ENCODE peak calls at places on chromosomes 6 and 20, in seven cellular contexts. One of them, this sample, is unnamed.

GRCh38 chr6:129098061-129098553 is 215.2 kb downstream of the LAMA2 start:
- DNase-seq in T follicular helper cell: no peak
- DNase-seq in cardiac fibroblast: no peak
- DNase-seq in stimulated activated CD4-positive, alpha-beta T cell treated with anti-CD3 and anti-CD28 coated beads, Interleukin-15, amount 100 ng/mL, for 24 hours: no peak
- DNase-seq in choroid plexus epithelial cell: no peak
- DNase-seq in T-helper 2 cell: no peak
- DNase-seq in Ammon's horn: no peak
- DNase-seq in this sample: no peak

GRCh38 chr6:13488896-13489237 is 1.5 kb upstream of the GFOD1 start:
- DNase-seq in choroid plexus epithelial cell: no peak
- DNase-seq in T follicular helper cell: no peak
- DNase-seq in Ammon's horn: no peak
- DNase-seq in stimulated activated CD4-positive, alpha-beta T cell treated with anti-CD3 and anti-CD28 coated beads, Interleukin-15, amount 100 ng/mL, for 24 hours: no peak
- DNase-seq in T-helper 2 cell: no peak
- DNase-seq in cardiac fibroblast: no peak
- DNase-seq in this sample: no peak

GRCh38 chr6:12164508-12164770 is 125.7 kb upstream of the EDN1 start:
- DNase-seq in T-helper 2 cell: no peak
- DNase-seq in cardiac fibroblast: peak; percentile 52
- DNase-seq in T follicular helper cell: no peak
- DNase-seq in choroid plexus epithelial cell: no peak
- DNase-seq in Ammon's horn: no peak
- DNase-seq in stimulated activated CD4-positive, alpha-beta T cell treated with anti-CD3 and anti-CD28 coated beads, Interleukin-15, amount 100 ng/mL, for 24 hours: no peak
- DNase-seq in this sample: no peak

GRCh38 chr20:37649017-37649416 is 44.8 kb upstream of the CTNNBL1 start:
- DNase-seq in Ammon's horn: no peak
- DNase-seq in cardiac fibroblast: peak; percentile 52
- DNase-seq in choroid plexus epithelial cell: no peak
- DNase-seq in T-helper 2 cell: no peak
- DNase-seq in stimulated activated CD4-positive, alpha-beta T cell treated with anti-CD3 and anti-CD28 coated beads, Interleukin-15, amount 100 ng/mL, for 24 hours: no peak
- DNase-seq in T follicular helper cell: no peak
- DNase-seq in this sample: peak; percentile 88

GRCh38 chr6:117307655-117308054 is 42.3 kb downstream of the VGLL2 start:
- DNase-seq in T follicular helper cell: no peak
- DNase-seq in choroid plexus epithelial cell: no peak
- DNase-seq in cardiac fibroblast: no peak
- DNase-seq in Ammon's horn: no peak
- DNase-seq in T-helper 2 cell: no peak
- DNase-seq in stimulated activated CD4-positive, alpha-beta T cell treated with anti-CD3 and anti-CD28 coated beads, Interleukin-15, amount 100 ng/mL, for 24 hours: no peak
- DNase-seq in this sample: no peak

GRCh38 chr20:64222273-64222672 is 33.3 kb upstream of the PCMTD2 start:
- DNase-seq in T-helper 2 cell: no peak
- DNase-seq in cardiac fibroblast: peak; percentile 45
- DNase-seq in stimulated activated CD4-positive, alpha-beta T cell treated with anti-CD3 and anti-CD28 coated beads, Interleukin-15, amount 100 ng/mL, for 24 hours: no peak
- DNase-seq in Ammon's horn: no peak
- DNase-seq in T follicular helper cell: no peak
- DNase-seq in choroid plexus epithelial cell: peak; percentile 55
- DNase-seq in this sample: no peak

GRCh38 chr6:56595490-56596122 is 47.1 kb downstream of the DST start:
- DNase-seq in Ammon's horn: peak; percentile 88
- DNase-seq in cardiac fibroblast: peak; percentile 42
- DNase-seq in T follicular helper cell: peak; percentile 7
- DNase-seq in stimulated activated CD4-positive, alpha-beta T cell treated with anti-CD3 and anti-CD28 coated beads, Interleukin-15, amount 100 ng/mL, for 24 hours: peak; percentile 69
- DNase-seq in choroid plexus epithelial cell: peak; percentile 58
- DNase-seq in T-helper 2 cell: no peak
- DNase-seq in this sample: peak; percentile 56

GRCh38 chr6:18207438-18207837 is 52.2 kb downstream of the KDM1B start:
- DNase-seq in T-helper 2 cell: no peak
- DNase-seq in T follicular helper cell: no peak
- DNase-seq in stimulated activated CD4-positive, alpha-beta T cell treated with anti-CD3 and anti-CD28 coated beads, Interleukin-15, amount 100 ng/mL, for 24 hours: no peak
- DNase-seq in choroid plexus epithelial cell: no peak
- DNase-seq in Ammon's horn: peak; percentile 63
- DNase-seq in cardiac fibroblast: no peak
- DNase-seq in this sample: no peak

GRCh38 chr20:8361779-8362178 is 229.7 kb downstream of the PLCB1 start:
- DNase-seq in cardiac fibroblast: no peak
- DNase-seq in T-helper 2 cell: no peak
- DNase-seq in choroid plexus epithelial cell: no peak
- DNase-seq in Ammon's horn: no peak
- DNase-seq in T follicular helper cell: no peak
- DNase-seq in stimulated activated CD4-positive, alpha-beta T cell treated with anti-CD3 and anti-CD28 coated beads, Interleukin-15, amount 100 ng/mL, for 24 hours: no peak
- DNase-seq in this sample: no peak

GRCh38 chr6:11126876-11127275 is 15.4 kb upstream of the ERVFRD-1 start:
- DNase-seq in T-helper 2 cell: no peak
- DNase-seq in T follicular helper cell: no peak
- DNase-seq in stimulated activated CD4-positive, alpha-beta T cell treated with anti-CD3 and anti-CD28 coated beads, Interleukin-15, amount 100 ng/mL, for 24 hours: no peak
- DNase-seq in Ammon's horn: no peak
- DNase-seq in choroid plexus epithelial cell: no peak
- DNase-seq in cardiac fibroblast: peak; percentile 36
- DNase-seq in this sample: no peak

GRCh38 chr20:45343867-45344721 is 4.1 kb downstream of the SDC4 start:
- DNase-seq in cardiac fibroblast: peak; percentile 93
- DNase-seq in T-helper 2 cell: no peak
- DNase-seq in T follicular helper cell: no peak
- DNase-seq in choroid plexus epithelial cell: peak; percentile 90
- DNase-seq in Ammon's horn: peak; percentile 65
- DNase-seq in stimulated activated CD4-positive, alpha-beta T cell treated with anti-CD3 and anti-CD28 coated beads, Interleukin-15, amount 100 ng/mL, for 24 hours: peak; percentile 37
- DNase-seq in this sample: no peak

GRCh38 chr6:167214216-167214615 is 56.4 kb upstream of the GPR31 start:
- DNase-seq in T-helper 2 cell: no peak
- DNase-seq in cardiac fibroblast: no peak
- DNase-seq in T follicular helper cell: no peak
- DNase-seq in choroid plexus epithelial cell: no peak
- DNase-seq in stimulated activated CD4-positive, alpha-beta T cell treated with anti-CD3 and anti-CD28 coated beads, Interleukin-15, amount 100 ng/mL, for 24 hours: no peak
- DNase-seq in Ammon's horn: peak; percentile 65
- DNase-seq in this sample: no peak